ENCODE peak calls at places on chromosomes 2 and 18, in nine cellular contexts. A is MV-4-11; Q is T-helper 1 cell; L is upper lobe of left lung; R is activated CD4-positive, alpha-beta T cell treated with anti-CD3 and anti-CD28 coated beads, Interleukin-2, amount 50 U/mL, for 1 hour; S is nephron progenitor cell; N is activated gamma-delta T cell treated with Interleukin-2 at 50 U/mL for 16 hours; J is HTR-8/SVneo; M is stimulated activated CD8-positive, alpha-beta memory T cell treated with anti-CD3 and anti-CD28 coated beads, Interleukin-12 subunit alpha, Interleukin-12 subunit beta, amount 100 ng/mL, for 1 hour. C is an unnamed sample.

GRCh38 chr2:58140508-58141072 is 94.0 kb downstream of the VRK2 start:
- DNase-seq in A (no peak), Q (no peak), L (no peak), R (no peak), S (no peak), N (no peak), J (no peak), M (no peak), C (no peak)

GRCh38 chr2:218853766-218854165 is 5.8 kb upstream of the WNT6 start:
- DNase-seq in A (peak; percentile 92), Q (no peak), L (no peak), R (no peak), S (no peak), N (no peak), J (no peak), M (no peak), C (no peak)

GRCh38 chr2:64025741-64026140 is 6.5 kb upstream of the VPS54 start:
- DNase-seq in A (no peak), Q (peak; percentile 43), L (no peak), R (no peak), S (no peak), N (no peak), J (no peak), M (no peak), C (no peak)

GRCh38 chr2:120261387-120262006 is 8.8 kb downstream of the RALB start:
- DNase-seq in A (no peak), Q (peak; percentile 64), L (no peak), R (no peak), S (no peak), N (no peak), J (no peak), M (no peak), C (no peak)

GRCh38 chr2:157413342-157414035 is 30.4 kb downstream of the CYTIP start:
- DNase-seq in A (peak; percentile 50), Q (peak; percentile 88), L (no peak), R (peak; percentile 42), S (no peak), N (peak; percentile 49), J (no peak), M (no peak), C (no peak)

GRCh38 chr2:101577173-101577572 is 102.3 kb upstream of the RFX8 start:
- DNase-seq in A (no peak), Q (no peak), L (no peak), R (no peak), S (no peak), N (no peak), J (no peak), M (no peak), C (no peak)

GRCh38 chr2:202335791-202336467 is 40.2 kb upstream of the BMPR2 start:
- DNase-seq in A (no peak), Q (no peak), L (no peak), R (no peak), S (no peak), N (no peak), J (no peak), M (no peak), C (no peak)

GRCh38 chr2:99975386-99975785 is 167.0 kb downstream of the AFF3 start:
- DNase-seq in A (no peak), Q (no peak), L (no peak), R (no peak), S (no peak), N (no peak), J (no peak), M (no peak), C (no peak)

GRCh38 chr2:62032096-62032495 is 126.6 kb downstream of the COMMD1 start:
- DNase-seq in A (no peak), Q (no peak), L (no peak), R (no peak), S (no peak), N (no peak), J (no peak), M (no peak), C (no peak)

GRCh38 chr2:159968282-159968900 is 94.0 kb downstream of the PLA2R1 start:
- DNase-seq in A (peak; percentile 33), Q (peak; percentile 6), L (no peak), R (no peak), S (peak; percentile 13), N (no peak), J (peak; percentile 62), M (no peak), C (no peak)

GRCh38 chr2:20183373-20183772 is 41.6 kb downstream of the SDC1 start:
- DNase-seq in A (no peak), Q (no peak), L (no peak), R (no peak), S (no peak), N (no peak), J (no peak), M (no peak), C (no peak)

GRCh38 chr18:32470136-32470712 is 458 bp downstream of the GAREM1 start:
- DNase-seq in A (no peak), Q (no peak), L (peak; percentile 44), R (no peak), S (peak; percentile 64), N (no peak), J (no peak), M (no peak), C (peak; percentile 70)